ENCODE peak calls at places on chromosomes 13 and 19, in five cellular contexts. R is stimulated activated CD4-positive, alpha-beta T cell treated with anti-CD3 and anti-CD28 coated beads, Interleukin-2, amount 100 ng/mL, for 48 hours; X is activated T-cell treated with anti-CD3 and anti-CD28 coated beads, Interleukin-2, amount 50 U/mL, for 72 hours; Y is activated CD4-positive, alpha-beta memory T cell treated with anti-CD3 and anti-CD28 coated beads, Interleukin-2, amount 10 ng/mL, durations not matched to agents 7 days and 5 days; J is stromal cell of bone marrow. S is an unnamed sample.

GRCh38 chr13:23673354-23673753 is 103.1 kb downstream of the TNFRSF19 start:
- DNase-seq in R (no peak), X (no peak), Y (no peak), J (peak; percentile 95), S (no peak)

GRCh38 chr13:94079876-94080275 is 399.6 kb downstream of the DCT start:
- DNase-seq in R (no peak), X (no peak), Y (no peak), J (peak; percentile 63), S (no peak)

GRCh38 chr13:97413694-97414093 is 20.3 kb upstream of the RAP2A start:
- DNase-seq in R (no peak), X (no peak), Y (no peak), J (no peak), S (no peak)

GRCh38 chr19:920051-920857 is 3.1 kb downstream of the KISS1R start:
- DNase-seq in R (peak; percentile 54), X (peak; percentile 75), Y (peak; percentile 56), J (no peak), S (no peak)

GRCh38 chr19:29454109-29454508 is 71.7 kb upstream of the VSTM2B start:
- DNase-seq in R (no peak), X (no peak), Y (peak; percentile 9), J (no peak), S (no peak)

GRCh38 chr19:46611791-46612190 is 10.7 kb downstream of the CALM3 start:
- DNase-seq in R (no peak), X (no peak), Y (no peak), J (no peak), S (no peak)

GRCh38 chr13:79886601-79887000 is 405.6 kb downstream of the NDFIP2 start:
- DNase-seq in R (no peak), X (no peak), Y (no peak), J (no peak), S (no peak)

GRCh38 chr13:97977376-97977705 is 23.9 kb downstream of the IPO5 start:
- DNase-seq in R (no peak), X (no peak), Y (no peak), J (no peak), S (no peak)

GRCh38 chr19:12090807-12091206 is 26.3 kb downstream of the ZNF844 start:
- DNase-seq in R (peak; percentile 70), X (peak; percentile 82), Y (peak; percentile 63), J (peak; percentile 54), S (peak; percentile 77)

GRCh38 chr13:110949116-110949515 is 34.2 kb upstream of the ANKRD10 start:
- DNase-seq in R (no peak), X (no peak), Y (no peak), J (no peak), S (no peak)

GRCh38 chr13:110869231-110869804 is 45.6 kb downstream of the ANKRD10 start:
- DNase-seq in R (no peak), X (no peak), Y (no peak), J (no peak), S (peak; percentile 54)

GRCh38 chr13:75789451-75790197 is 153.5 kb downstream of the LMO7 start:
- DNase-seq in R (no peak), X (no peak), Y (no peak), J (no peak), S (no peak)

GRCh38 chr19:2270157-2270571 is 11.8 kb downstream of the PEAK3 start:
- DNase-seq in R (no peak), X (no peak), Y (peak; percentile 50), J (no peak), S (no peak)

GRCh38 chr19:42532881-42533280 is 4.6 kb upstream of the CEACAM1 start:
- DNase-seq in R (no peak), X (no peak), Y (no peak), J (no peak), S (no peak)

GRCh38 chr13:43981091-43981490 is 101.4 kb downstream of the LACC1 start:
- DNase-seq in R (no peak), X (no peak), Y (no peak), J (no peak), S (no peak)

GRCh38 chr19:14544977-14545715 is 15.8 kb downstream of the TECR start:
- DNase-seq in R (no peak), X (no peak), Y (no peak), J (no peak), S (no peak)